ENCODE peak calls at places on chromosomes 5 and 9, in six cellular contexts. One of them, this sample, is unnamed.

GRCh38 chr9:87343816-87344438 is 153.7 kb upstream of the DAPK1 start:
- DNase-seq in endothelial cell of umbilical vein: no peak
- DNase-seq in stimulated activated CD4-positive, alpha-beta T cell treated with anti-CD3 and anti-CD28 coated beads, Interleukin-2, amount 100 ng/mL, for 24 hours: no peak
- DNase-seq in amniotic stem cell: no peak
- DNase-seq in effector memory CD4-positive, alpha-beta T cell: no peak
- DNase-seq in chondrocyte: no peak
- DNase-seq in this sample: no peak

GRCh38 chr9:126532019-126532462 is 81.7 kb upstream of the LMX1B start:
- DNase-seq in amniotic stem cell: no peak
- DNase-seq in effector memory CD4-positive, alpha-beta T cell: no peak
- DNase-seq in endothelial cell of umbilical vein: no peak
- DNase-seq in stimulated activated CD4-positive, alpha-beta T cell treated with anti-CD3 and anti-CD28 coated beads, Interleukin-2, amount 100 ng/mL, for 24 hours: no peak
- DNase-seq in chondrocyte: peak
- DNase-seq in this sample: no peak

GRCh38 chr9:137391411-137391754 is 31.6 kb downstream of the EXD3 start:
- DNase-seq in effector memory CD4-positive, alpha-beta T cell: no peak
- DNase-seq in amniotic stem cell: no peak
- DNase-seq in chondrocyte: no peak
- DNase-seq in stimulated activated CD4-positive, alpha-beta T cell treated with anti-CD3 and anti-CD28 coated beads, Interleukin-2, amount 100 ng/mL, for 24 hours: no peak
- DNase-seq in endothelial cell of umbilical vein: no peak
- DNase-seq in this sample: no peak

GRCh38 chr9:27276182-27277030 is 20.5 kb downstream of the EQTN start:
- DNase-seq in chondrocyte: no peak
- DNase-seq in endothelial cell of umbilical vein: peak
- DNase-seq in effector memory CD4-positive, alpha-beta T cell: no peak
- DNase-seq in stimulated activated CD4-positive, alpha-beta T cell treated with anti-CD3 and anti-CD28 coated beads, Interleukin-2, amount 100 ng/mL, for 24 hours: no peak
- DNase-seq in amniotic stem cell: peak
- DNase-seq in this sample: peak

GRCh38 chr9:8297047-8297446 is 497.5 kb upstream of the DMAC1 start:
- DNase-seq in amniotic stem cell: no peak
- DNase-seq in endothelial cell of umbilical vein: no peak
- DNase-seq in stimulated activated CD4-positive, alpha-beta T cell treated with anti-CD3 and anti-CD28 coated beads, Interleukin-2, amount 100 ng/mL, for 24 hours: no peak
- DNase-seq in effector memory CD4-positive, alpha-beta T cell: no peak
- DNase-seq in chondrocyte: no peak
- DNase-seq in this sample: no peak

GRCh38 chr5:151040211-151040747 is 19.9 kb downstream of the GPX3 start:
- DNase-seq in stimulated activated CD4-positive, alpha-beta T cell treated with anti-CD3 and anti-CD28 coated beads, Interleukin-2, amount 100 ng/mL, for 24 hours: no peak
- DNase-seq in chondrocyte: no peak
- DNase-seq in amniotic stem cell: no peak
- DNase-seq in effector memory CD4-positive, alpha-beta T cell: no peak
- DNase-seq in endothelial cell of umbilical vein: no peak
- DNase-seq in this sample: peak

GRCh38 chr5:15183520-15183919 is 311.9 kb upstream of the ANKH start:
- DNase-seq in stimulated activated CD4-positive, alpha-beta T cell treated with anti-CD3 and anti-CD28 coated beads, Interleukin-2, amount 100 ng/mL, for 24 hours: no peak
- DNase-seq in endothelial cell of umbilical vein: no peak
- DNase-seq in chondrocyte: no peak
- DNase-seq in effector memory CD4-positive, alpha-beta T cell: no peak
- DNase-seq in amniotic stem cell: no peak
- DNase-seq in this sample: no peak

GRCh38 chr9:87336914-87337333 is 160.7 kb upstream of the DAPK1 start:
- DNase-seq in effector memory CD4-positive, alpha-beta T cell: no peak
- DNase-seq in stimulated activated CD4-positive, alpha-beta T cell treated with anti-CD3 and anti-CD28 coated beads, Interleukin-2, amount 100 ng/mL, for 24 hours: no peak
- DNase-seq in chondrocyte: no peak
- DNase-seq in endothelial cell of umbilical vein: peak
- DNase-seq in amniotic stem cell: peak
- DNase-seq in this sample: no peak

GRCh38 chr5:652773-653350 is 40.3 kb downstream of the TPPP start:
- DNase-seq in effector memory CD4-positive, alpha-beta T cell: no peak
- DNase-seq in amniotic stem cell: no peak
- DNase-seq in chondrocyte: peak
- DNase-seq in stimulated activated CD4-positive, alpha-beta T cell treated with anti-CD3 and anti-CD28 coated beads, Interleukin-2, amount 100 ng/mL, for 24 hours: no peak
- DNase-seq in endothelial cell of umbilical vein: no peak
- DNase-seq in this sample: no peak

GRCh38 chr9:71353723-71354122 is 232.3 kb upstream of the TRPM3 start:
- DNase-seq in endothelial cell of umbilical vein: no peak
- DNase-seq in stimulated activated CD4-positive, alpha-beta T cell treated with anti-CD3 and anti-CD28 coated beads, Interleukin-2, amount 100 ng/mL, for 24 hours: no peak
- DNase-seq in effector memory CD4-positive, alpha-beta T cell: no peak
- DNase-seq in amniotic stem cell: no peak
- DNase-seq in chondrocyte: no peak
- DNase-seq in this sample: peak

GRCh38 chr9:114777841-114778240 is 28.0 kb downstream of the TNFSF15 start:
- DNase-seq in stimulated activated CD4-positive, alpha-beta T cell treated with anti-CD3 and anti-CD28 coated beads, Interleukin-2, amount 100 ng/mL, for 24 hours: peak
- DNase-seq in effector memory CD4-positive, alpha-beta T cell: peak
- DNase-seq in amniotic stem cell: no peak
- DNase-seq in endothelial cell of umbilical vein: peak
- DNase-seq in chondrocyte: no peak
- DNase-seq in this sample: no peak

GRCh38 chr9:108469654-108470053 is 386.1 kb downstream of the ACTL7B start:
- DNase-seq in chondrocyte: no peak
- DNase-seq in amniotic stem cell: no peak
- DNase-seq in stimulated activated CD4-positive, alpha-beta T cell treated with anti-CD3 and anti-CD28 coated beads, Interleukin-2, amount 100 ng/mL, for 24 hours: no peak
- DNase-seq in effector memory CD4-positive, alpha-beta T cell: no peak
- DNase-seq in endothelial cell of umbilical vein: peak
- DNase-seq in this sample: peak

GRCh38 chr9:2411459-2412215 is 209.9 kb upstream of the VLDLR start:
- DNase-seq in stimulated activated CD4-positive, alpha-beta T cell treated with anti-CD3 and anti-CD28 coated beads, Interleukin-2, amount 100 ng/mL, for 24 hours: no peak
- DNase-seq in chondrocyte: no peak
- DNase-seq in effector memory CD4-positive, alpha-beta T cell: no peak
- DNase-seq in endothelial cell of umbilical vein: no peak
- DNase-seq in amniotic stem cell: no peak
- DNase-seq in this sample: no peak

GRCh38 chr5:68475476-68475875 is 259.9 kb downstream of the PIK3R1 start:
- DNase-seq in endothelial cell of umbilical vein: no peak
- DNase-seq in effector memory CD4-positive, alpha-beta T cell: no peak
- DNase-seq in chondrocyte: no peak
- DNase-seq in stimulated activated CD4-positive, alpha-beta T cell treated with anti-CD3 and anti-CD28 coated beads, Interleukin-2, amount 100 ng/mL, for 24 hours: no peak
- DNase-seq in amniotic stem cell: no peak
- DNase-seq in this sample: no peak

GRCh38 chr9:122191519-122191918 is 31.8 kb downstream of the MORN5 start:
- DNase-seq in endothelial cell of umbilical vein: no peak
- DNase-seq in stimulated activated CD4-positive, alpha-beta T cell treated with anti-CD3 and anti-CD28 coated beads, Interleukin-2, amount 100 ng/mL, for 24 hours: no peak
- DNase-seq in chondrocyte: no peak
- DNase-seq in effector memory CD4-positive, alpha-beta T cell: no peak
- DNase-seq in amniotic stem cell: no peak
- DNase-seq in this sample: no peak

GRCh38 chr9:127873886-127874285 is 3.6 kb downstream of the AK1 start:
- DNase-seq in chondrocyte: no peak
- DNase-seq in amniotic stem cell: no peak
- DNase-seq in endothelial cell of umbilical vein: peak
- DNase-seq in effector memory CD4-positive, alpha-beta T cell: no peak
- DNase-seq in stimulated activated CD4-positive, alpha-beta T cell treated with anti-CD3 and anti-CD28 coated beads, Interleukin-2, amount 100 ng/mL, for 24 hours: no peak
- DNase-seq in this sample: no peak

GRCh38 chr5:138951091-138951985 is 76.2 kb upstream of the LRRTM2 start:
- DNase-seq in stimulated activated CD4-positive, alpha-beta T cell treated with anti-CD3 and anti-CD28 coated beads, Interleukin-2, amount 100 ng/mL, for 24 hours: no peak
- DNase-seq in chondrocyte: no peak
- DNase-seq in effector memory CD4-positive, alpha-beta T cell: no peak
- DNase-seq in amniotic stem cell: no peak
- DNase-seq in endothelial cell of umbilical vein: no peak
- DNase-seq in this sample: no peak

GRCh38 chr5:127011961-127012644 is 18.3 kb downstream of the MARCHF3 start:
- DNase-seq in chondrocyte: no peak
- DNase-seq in amniotic stem cell: no peak
- DNase-seq in endothelial cell of umbilical vein: peak
- DNase-seq in effector memory CD4-positive, alpha-beta T cell: no peak
- DNase-seq in stimulated activated CD4-positive, alpha-beta T cell treated with anti-CD3 and anti-CD28 coated beads, Interleukin-2, amount 100 ng/mL, for 24 hours: no peak
- DNase-seq in this sample: no peak

GRCh38 chr5:134088291-134088690 is 26.2 kb upstream of the TCF7 start:
- DNase-seq in effector memory CD4-positive, alpha-beta T cell: no peak
- DNase-seq in endothelial cell of umbilical vein: no peak
- DNase-seq in amniotic stem cell: no peak
- DNase-seq in stimulated activated CD4-positive, alpha-beta T cell treated with anti-CD3 and anti-CD28 coated beads, Interleukin-2, amount 100 ng/mL, for 24 hours: no peak
- DNase-seq in chondrocyte: peak
- DNase-seq in this sample: no peak

GRCh38 chr5:145941096-145941676 is 4.8 kb downstream of the SH3RF2 start:
- DNase-seq in stimulated activated CD4-positive, alpha-beta T cell treated with anti-CD3 and anti-CD28 coated beads, Interleukin-2, amount 100 ng/mL, for 24 hours: no peak
- DNase-seq in amniotic stem cell: no peak
- DNase-seq in endothelial cell of umbilical vein: no peak
- DNase-seq in effector memory CD4-positive, alpha-beta T cell: no peak
- DNase-seq in chondrocyte: no peak
- DNase-seq in this sample: no peak

GRCh38 chr9:13410566-13411031 is 131.1 kb upstream of the MPDZ start:
- DNase-seq in endothelial cell of umbilical vein: peak
- DNase-seq in amniotic stem cell: no peak
- DNase-seq in effector memory CD4-positive, alpha-beta T cell: no peak
- DNase-seq in chondrocyte: no peak
- DNase-seq in stimulated activated CD4-positive, alpha-beta T cell treated with anti-CD3 and anti-CD28 coated beads, Interleukin-2, amount 100 ng/mL, for 24 hours: no peak
- DNase-seq in this sample: no peak

GRCh38 chr9:107744873-107745272 is 255.3 kb upstream of the KLF4 start:
- DNase-seq in chondrocyte: no peak
- DNase-seq in stimulated activated CD4-positive, alpha-beta T cell treated with anti-CD3 and anti-CD28 coated beads, Interleukin-2, amount 100 ng/mL, for 24 hours: no peak
- DNase-seq in effector memory CD4-positive, alpha-beta T cell: no peak
- DNase-seq in endothelial cell of umbilical vein: no peak
- DNase-seq in amniotic stem cell: no peak
- DNase-seq in this sample: no peak

GRCh38 chr9:128438343-128439109 is 17.3 kb upstream of the ODF2 start:
- DNase-seq in endothelial cell of umbilical vein: peak
- DNase-seq in effector memory CD4-positive, alpha-beta T cell: peak
- DNase-seq in chondrocyte: no peak
- DNase-seq in amniotic stem cell: peak
- DNase-seq in stimulated activated CD4-positive, alpha-beta T cell treated with anti-CD3 and anti-CD28 coated beads, Interleukin-2, amount 100 ng/mL, for 24 hours: peak
- DNase-seq in this sample: peak

GRCh38 chr9:121478816-121479676 is 20.6 kb downstream of the GGTA1 start:
- DNase-seq in chondrocyte: peak
- DNase-seq in endothelial cell of umbilical vein: peak
- DNase-seq in stimulated activated CD4-positive, alpha-beta T cell treated with anti-CD3 and anti-CD28 coated beads, Interleukin-2, amount 100 ng/mL, for 24 hours: no peak
- DNase-seq in amniotic stem cell: no peak
- DNase-seq in effector memory CD4-positive, alpha-beta T cell: no peak
- DNase-seq in this sample: no peak

GRCh38 chr5:73120222-73121108 is at the start of gene TMEM171:
- DNase-seq in amniotic stem cell: no peak
- DNase-seq in effector memory CD4-positive, alpha-beta T cell: no peak
- DNase-seq in chondrocyte: no peak
- DNase-seq in stimulated activated CD4-positive, alpha-beta T cell treated with anti-CD3 and anti-CD28 coated beads, Interleukin-2, amount 100 ng/mL, for 24 hours: no peak
- DNase-seq in endothelial cell of umbilical vein: peak
- DNase-seq in this sample: no peak

GRCh38 chr5:44603496-44604272 is 205.1 kb upstream of the MRPS30 start:
- DNase-seq in effector memory CD4-positive, alpha-beta T cell: no peak
- DNase-seq in stimulated activated CD4-positive, alpha-beta T cell treated with anti-CD3 and anti-CD28 coated beads, Interleukin-2, amount 100 ng/mL, for 24 hours: no peak
- DNase-seq in endothelial cell of umbilical vein: no peak
- DNase-seq in amniotic stem cell: no peak
- DNase-seq in chondrocyte: no peak
- DNase-seq in this sample: no peak

GRCh38 chr5:180233729-180234128 is 24.7 kb upstream of the RASGEF1C start:
- DNase-seq in stimulated activated CD4-positive, alpha-beta T cell treated with anti-CD3 and anti-CD28 coated beads, Interleukin-2, amount 100 ng/mL, for 24 hours: no peak
- DNase-seq in effector memory CD4-positive, alpha-beta T cell: no peak
- DNase-seq in amniotic stem cell: no peak
- DNase-seq in chondrocyte: no peak
- DNase-seq in endothelial cell of umbilical vein: no peak
- DNase-seq in this sample: no peak

GRCh38 chr5:17444496-17444895 is 53.5 kb upstream of the TAF11L2 start:
- DNase-seq in chondrocyte: no peak
- DNase-seq in stimulated activated CD4-positive, alpha-beta T cell treated with anti-CD3 and anti-CD28 coated beads, Interleukin-2, amount 100 ng/mL, for 24 hours: no peak
- DNase-seq in endothelial cell of umbilical vein: no peak
- DNase-seq in amniotic stem cell: no peak
- DNase-seq in effector memory CD4-positive, alpha-beta T cell: no peak
- DNase-seq in this sample: no peak

GRCh38 chr9:128523199-128523925 is 18.8 kb downstream of the GLE1 start:
- DNase-seq in chondrocyte: no peak
- DNase-seq in endothelial cell of umbilical vein: peak
- DNase-seq in stimulated activated CD4-positive, alpha-beta T cell treated with anti-CD3 and anti-CD28 coated beads, Interleukin-2, amount 100 ng/mL, for 24 hours: no peak
- DNase-seq in amniotic stem cell: no peak
- DNase-seq in effector memory CD4-positive, alpha-beta T cell: no peak
- DNase-seq in this sample: peak

GRCh38 chr5:153745778-153746420 is 255.4 kb downstream of the GRIA1 start:
- DNase-seq in endothelial cell of umbilical vein: no peak
- DNase-seq in chondrocyte: no peak
- DNase-seq in stimulated activated CD4-positive, alpha-beta T cell treated with anti-CD3 and anti-CD28 coated beads, Interleukin-2, amount 100 ng/mL, for 24 hours: no peak
- DNase-seq in amniotic stem cell: no peak
- DNase-seq in effector memory CD4-positive, alpha-beta T cell: no peak
- DNase-seq in this sample: no peak

GRCh38 chr9:12811935-12812334 is 37.1 kb downstream of the LURAP1L start:
- DNase-seq in endothelial cell of umbilical vein: no peak
- DNase-seq in stimulated activated CD4-positive, alpha-beta T cell treated with anti-CD3 and anti-CD28 coated beads, Interleukin-2, amount 100 ng/mL, for 24 hours: no peak
- DNase-seq in amniotic stem cell: no peak
- DNase-seq in chondrocyte: no peak
- DNase-seq in effector memory CD4-positive, alpha-beta T cell: no peak
- DNase-seq in this sample: no peak

GRCh38 chr5:150153957-150154617 is 1.6 kb downstream of the PDGFRB start:
- DNase-seq in effector memory CD4-positive, alpha-beta T cell: no peak
- DNase-seq in amniotic stem cell: peak
- DNase-seq in stimulated activated CD4-positive, alpha-beta T cell treated with anti-CD3 and anti-CD28 coated beads, Interleukin-2, amount 100 ng/mL, for 24 hours: no peak
- DNase-seq in chondrocyte: no peak
- DNase-seq in endothelial cell of umbilical vein: no peak
- DNase-seq in this sample: no peak

GRCh38 chr9:33162721-33163311 is 4.3 kb downstream of the B4GALT1 start:
- DNase-seq in endothelial cell of umbilical vein: no peak
- DNase-seq in amniotic stem cell: no peak
- DNase-seq in effector memory CD4-positive, alpha-beta T cell: no peak
- DNase-seq in chondrocyte: no peak
- DNase-seq in stimulated activated CD4-positive, alpha-beta T cell treated with anti-CD3 and anti-CD28 coated beads, Interleukin-2, amount 100 ng/mL, for 24 hours: no peak
- DNase-seq in this sample: no peak

GRCh38 chr9:75235632-75236031 is 147.3 kb downstream of the OSTF1 start:
- DNase-seq in endothelial cell of umbilical vein: no peak
- DNase-seq in effector memory CD4-positive, alpha-beta T cell: no peak
- DNase-seq in amniotic stem cell: no peak
- DNase-seq in chondrocyte: no peak
- DNase-seq in stimulated activated CD4-positive, alpha-beta T cell treated with anti-CD3 and anti-CD28 coated beads, Interleukin-2, amount 100 ng/mL, for 24 hours: no peak
- DNase-seq in this sample: no peak

GRCh38 chr9:81771606-81772005 is 82.3 kb upstream of the TLE1 start:
- DNase-seq in chondrocyte: no peak
- DNase-seq in endothelial cell of umbilical vein: peak
- DNase-seq in amniotic stem cell: no peak
- DNase-seq in stimulated activated CD4-positive, alpha-beta T cell treated with anti-CD3 and anti-CD28 coated beads, Interleukin-2, amount 100 ng/mL, for 24 hours: no peak
- DNase-seq in effector memory CD4-positive, alpha-beta T cell: no peak
- DNase-seq in this sample: no peak

GRCh38 chr5:89929173-89929572 is 480.4 kb downstream of the CETN3 start:
- DNase-seq in chondrocyte: no peak
- DNase-seq in stimulated activated CD4-positive, alpha-beta T cell treated with anti-CD3 and anti-CD28 coated beads, Interleukin-2, amount 100 ng/mL, for 24 hours: no peak
- DNase-seq in effector memory CD4-positive, alpha-beta T cell: no peak
- DNase-seq in amniotic stem cell: no peak
- DNase-seq in endothelial cell of umbilical vein: no peak
- DNase-seq in this sample: no peak

GRCh38 chr9:6973762-6974161 is 216.0 kb downstream of the KDM4C start:
- DNase-seq in stimulated activated CD4-positive, alpha-beta T cell treated with anti-CD3 and anti-CD28 coated beads, Interleukin-2, amount 100 ng/mL, for 24 hours: no peak
- DNase-seq in chondrocyte: no peak
- DNase-seq in amniotic stem cell: no peak
- DNase-seq in endothelial cell of umbilical vein: no peak
- DNase-seq in effector memory CD4-positive, alpha-beta T cell: no peak
- DNase-seq in this sample: peak

GRCh38 chr9:74824654-74825053 is 63.1 kb downstream of the TRPM6 start:
- DNase-seq in stimulated activated CD4-positive, alpha-beta T cell treated with anti-CD3 and anti-CD28 coated beads, Interleukin-2, amount 100 ng/mL, for 24 hours: no peak
- DNase-seq in endothelial cell of umbilical vein: peak
- DNase-seq in amniotic stem cell: no peak
- DNase-seq in effector memory CD4-positive, alpha-beta T cell: no peak
- DNase-seq in chondrocyte: no peak
- DNase-seq in this sample: peak

This sample was measured in HS-5.